ENCODE peak calls at places on chromosomes 3 and 15, in seven cellular contexts. One of them, this sample, is unnamed.

GRCh38 chr3:42780892-42781700 is 8.0 kb upstream of the CCDC13 start:
- DNase-seq in heart left ventricle: no peak
- DNase-seq in right atrium auricular region: peak
- DNase-seq in left ventricle myocardium inferior: no peak
- DNase-seq in suprapubic skin: no peak
- DNase-seq in upper lobe of right lung: no peak
- DNase-seq in CD8-positive, alpha-beta T cell: no peak
- DNase-seq in this sample: no peak

GRCh38 chr3:108127301-108127988 is 36.6 kb upstream of the CD47 start:
- DNase-seq in heart left ventricle: no peak
- DNase-seq in right atrium auricular region: no peak
- DNase-seq in left ventricle myocardium inferior: no peak
- DNase-seq in suprapubic skin: no peak
- DNase-seq in upper lobe of right lung: no peak
- DNase-seq in CD8-positive, alpha-beta T cell: peak
- DNase-seq in this sample: no peak

GRCh38 chr3:15708882-15709677 is 88.7 kb downstream of the ANKRD28 start:
- DNase-seq in heart left ventricle: no peak
- DNase-seq in right atrium auricular region: no peak
- DNase-seq in left ventricle myocardium inferior: no peak
- DNase-seq in suprapubic skin: no peak
- DNase-seq in upper lobe of right lung: no peak
- DNase-seq in CD8-positive, alpha-beta T cell: no peak
- DNase-seq in this sample: no peak

GRCh38 chr15:97081666-97082226 is 751.2 kb downstream of the NR2F2 start:
- DNase-seq in heart left ventricle: no peak
- DNase-seq in right atrium auricular region: no peak
- DNase-seq in left ventricle myocardium inferior: no peak
- DNase-seq in suprapubic skin: no peak
- DNase-seq in upper lobe of right lung: no peak
- DNase-seq in CD8-positive, alpha-beta T cell: no peak
- DNase-seq in this sample: no peak

GRCh38 chr15:82544431-82544830 is 4.2 kb upstream of the RPS17 start:
- DNase-seq in heart left ventricle: no peak
- DNase-seq in right atrium auricular region: no peak
- DNase-seq in left ventricle myocardium inferior: no peak
- DNase-seq in suprapubic skin: no peak
- DNase-seq in upper lobe of right lung: no peak
- DNase-seq in CD8-positive, alpha-beta T cell: no peak
- DNase-seq in this sample: peak

GRCh38 chr15:89677381-89677780 is 1.8 kb downstream of the PLIN1 start:
- DNase-seq in heart left ventricle: no peak
- DNase-seq in right atrium auricular region: no peak
- DNase-seq in left ventricle myocardium inferior: no peak
- DNase-seq in suprapubic skin: no peak
- DNase-seq in upper lobe of right lung: no peak
- DNase-seq in CD8-positive, alpha-beta T cell: no peak
- DNase-seq in this sample: peak

GRCh38 chr3:188152660-188153497 is 1.1 kb upstream of the LPP start:
- DNase-seq in heart left ventricle: no peak
- DNase-seq in right atrium auricular region: peak
- DNase-seq in left ventricle myocardium inferior: no peak
- DNase-seq in suprapubic skin: peak
- DNase-seq in upper lobe of right lung: peak
- DNase-seq in CD8-positive, alpha-beta T cell: peak
- DNase-seq in this sample: peak

GRCh38 chr3:139824864-139825263 is 110.1 kb upstream of the CLSTN2 start:
- DNase-seq in heart left ventricle: no peak
- DNase-seq in right atrium auricular region: no peak
- DNase-seq in left ventricle myocardium inferior: no peak
- DNase-seq in suprapubic skin: no peak
- DNase-seq in upper lobe of right lung: no peak
- DNase-seq in CD8-positive, alpha-beta T cell: no peak
- DNase-seq in this sample: no peak

GRCh38 chr3:99108508-99108907 is 207.0 kb upstream of the DCBLD2 start:
- DNase-seq in heart left ventricle: no peak
- DNase-seq in right atrium auricular region: no peak
- DNase-seq in left ventricle myocardium inferior: no peak
- DNase-seq in suprapubic skin: no peak
- DNase-seq in upper lobe of right lung: no peak
- DNase-seq in CD8-positive, alpha-beta T cell: no peak
- DNase-seq in this sample: no peak

GRCh38 chr15:90790057-90790456 is 72.9 kb downstream of the BLM start:
- DNase-seq in heart left ventricle: no peak
- DNase-seq in right atrium auricular region: no peak
- DNase-seq in left ventricle myocardium inferior: no peak
- DNase-seq in suprapubic skin: no peak
- DNase-seq in upper lobe of right lung: no peak
- DNase-seq in CD8-positive, alpha-beta T cell: no peak
- DNase-seq in this sample: no peak

GRCh38 chr3:187783098-187783497 is 37.8 kb upstream of the BCL6 start:
- DNase-seq in heart left ventricle: peak
- DNase-seq in right atrium auricular region: no peak
- DNase-seq in left ventricle myocardium inferior: peak
- DNase-seq in suprapubic skin: no peak
- DNase-seq in upper lobe of right lung: no peak
- DNase-seq in CD8-positive, alpha-beta T cell: no peak
- DNase-seq in this sample: no peak

GRCh38 chr3:120418866-120419490 is 31.8 kb downstream of the FSTL1 start:
- DNase-seq in heart left ventricle: peak
- DNase-seq in right atrium auricular region: no peak
- DNase-seq in left ventricle myocardium inferior: peak
- DNase-seq in suprapubic skin: no peak
- DNase-seq in upper lobe of right lung: peak
- DNase-seq in CD8-positive, alpha-beta T cell: no peak
- DNase-seq in this sample: no peak

GRCh38 chr3:115999001-115999400 is 375.7 kb downstream of the GAP43 start:
- DNase-seq in heart left ventricle: no peak
- DNase-seq in right atrium auricular region: no peak
- DNase-seq in left ventricle myocardium inferior: no peak
- DNase-seq in suprapubic skin: no peak
- DNase-seq in upper lobe of right lung: no peak
- DNase-seq in CD8-positive, alpha-beta T cell: no peak
- DNase-seq in this sample: no peak

GRCh38 chr3:125512135-125512920 is 7.7 kb downstream of the SNX4 start:
- DNase-seq in heart left ventricle: no peak
- DNase-seq in right atrium auricular region: no peak
- DNase-seq in left ventricle myocardium inferior: no peak
- DNase-seq in suprapubic skin: no peak
- DNase-seq in upper lobe of right lung: no peak
- DNase-seq in CD8-positive, alpha-beta T cell: no peak
- DNase-seq in this sample: no peak

GRCh38 chr3:44862221-44862637 is 517 bp downstream of the TMEM42 start:
- DNase-seq in heart left ventricle: no peak
- DNase-seq in right atrium auricular region: no peak
- DNase-seq in left ventricle myocardium inferior: no peak
- DNase-seq in suprapubic skin: no peak
- DNase-seq in upper lobe of right lung: no peak
- DNase-seq in CD8-positive, alpha-beta T cell: no peak
- DNase-seq in this sample: no peak

GRCh38 chr3:51673181-51673801 is 2.2 kb downstream of the TEX264 start:
- DNase-seq in heart left ventricle: no peak
- DNase-seq in right atrium auricular region: no peak
- DNase-seq in left ventricle myocardium inferior: peak
- DNase-seq in suprapubic skin: peak
- DNase-seq in upper lobe of right lung: peak
- DNase-seq in CD8-positive, alpha-beta T cell: no peak
- DNase-seq in this sample: no peak

GRCh38 chr15:45731331-45731730 is 96.5 kb downstream of the SQOR start:
- DNase-seq in heart left ventricle: no peak
- DNase-seq in right atrium auricular region: no peak
- DNase-seq in left ventricle myocardium inferior: no peak
- DNase-seq in suprapubic skin: no peak
- DNase-seq in upper lobe of right lung: no peak
- DNase-seq in CD8-positive, alpha-beta T cell: no peak
- DNase-seq in this sample: no peak

GRCh38 chr3:117955196-117955595 is 1079.5 kb downstream of the IGSF11 start:
- DNase-seq in heart left ventricle: no peak
- DNase-seq in right atrium auricular region: no peak
- DNase-seq in left ventricle myocardium inferior: no peak
- DNase-seq in suprapubic skin: no peak
- DNase-seq in upper lobe of right lung: no peak
- DNase-seq in CD8-positive, alpha-beta T cell: no peak
- DNase-seq in this sample: no peak

GRCh38 chr15:34721802-34722795 is 32.7 kb downstream of the GJD2 start:
- DNase-seq in heart left ventricle: peak
- DNase-seq in right atrium auricular region: peak
- DNase-seq in left ventricle myocardium inferior: peak
- DNase-seq in suprapubic skin: no peak
- DNase-seq in upper lobe of right lung: no peak
- DNase-seq in CD8-positive, alpha-beta T cell: no peak
- DNase-seq in this sample: peak
- H3K4me3 ChIP-seq in heart left ventricle: no peak
- H3K4me3 ChIP-seq in right atrium auricular region: peak
- H3K4me3 ChIP-seq in left ventricle myocardium inferior: peak
- H3K4me3 ChIP-seq in suprapubic skin: peak
- H3K4me3 ChIP-seq in upper lobe of right lung: peak
- H3K4me3 ChIP-seq in CD8-positive, alpha-beta T cell: no peak
- H3K4me3 ChIP-seq in this sample: peak

GRCh38 chr3:32977842-32978241 is 26.4 kb downstream of the CCR4 start:
- DNase-seq in heart left ventricle: no peak
- DNase-seq in right atrium auricular region: no peak
- DNase-seq in left ventricle myocardium inferior: no peak
- DNase-seq in suprapubic skin: no peak
- DNase-seq in upper lobe of right lung: no peak
- DNase-seq in CD8-positive, alpha-beta T cell: no peak
- DNase-seq in this sample: no peak
- H3K27ac ChIP-seq in heart left ventricle: no peak
- H3K27ac ChIP-seq in right atrium auricular region: no peak
- H3K27ac ChIP-seq in left ventricle myocardium inferior: no peak
- H3K27ac ChIP-seq in suprapubic skin: no peak
- H3K27ac ChIP-seq in upper lobe of right lung: no peak
- H3K27ac ChIP-seq in CD8-positive, alpha-beta T cell: no peak
- H3K27ac ChIP-seq in this sample: no peak

GRCh38 chr15:70265466-70265978 is 167.8 kb upstream of the TLE3 start:
- DNase-seq in heart left ventricle: no peak
- DNase-seq in right atrium auricular region: no peak
- DNase-seq in left ventricle myocardium inferior: no peak
- DNase-seq in suprapubic skin: no peak
- DNase-seq in upper lobe of right lung: no peak
- DNase-seq in CD8-positive, alpha-beta T cell: no peak
- DNase-seq in this sample: no peak
- TF ChIP-seq CTCF in heart left ventricle: no peak
- TF ChIP-seq CTCF in right atrium auricular region: peak
- TF ChIP-seq CTCF in left ventricle myocardium inferior: peak
- TF ChIP-seq CTCF in suprapubic skin: no peak
- TF ChIP-seq CTCF in upper lobe of right lung: peak
- TF ChIP-seq CTCF in CD8-positive, alpha-beta T cell: no peak
- TF ChIP-seq CTCF in this sample: no peak

GRCh38 chr15:76337739-76338554 is 1.4 kb downstream of the ISL2 start:
- DNase-seq in heart left ventricle: no peak
- DNase-seq in right atrium auricular region: no peak
- DNase-seq in left ventricle myocardium inferior: no peak
- DNase-seq in suprapubic skin: no peak
- DNase-seq in upper lobe of right lung: no peak
- DNase-seq in CD8-positive, alpha-beta T cell: no peak
- DNase-seq in this sample: no peak
- H3K4me3 ChIP-seq in heart left ventricle: no peak
- H3K4me3 ChIP-seq in right atrium auricular region: no peak
- H3K4me3 ChIP-seq in left ventricle myocardium inferior: peak
- H3K4me3 ChIP-seq in suprapubic skin: no peak
- H3K4me3 ChIP-seq in upper lobe of right lung: no peak
- H3K4me3 ChIP-seq in CD8-positive, alpha-beta T cell: no peak
- H3K4me3 ChIP-seq in this sample: peak

GRCh38 chr3:66430876-66431275 is 69.9 kb downstream of the LRIG1 start:
- DNase-seq in heart left ventricle: no peak
- DNase-seq in right atrium auricular region: no peak
- DNase-seq in left ventricle myocardium inferior: no peak
- DNase-seq in suprapubic skin: no peak
- DNase-seq in upper lobe of right lung: no peak
- DNase-seq in CD8-positive, alpha-beta T cell: no peak
- DNase-seq in this sample: no peak

GRCh38 chr3:66433522-66433782 is 67.4 kb downstream of the LRIG1 start:
- DNase-seq in heart left ventricle: no peak
- DNase-seq in right atrium auricular region: no peak
- DNase-seq in left ventricle myocardium inferior: no peak
- DNase-seq in suprapubic skin: no peak
- DNase-seq in upper lobe of right lung: no peak
- DNase-seq in CD8-positive, alpha-beta T cell: no peak
- DNase-seq in this sample: no peak

GRCh38 chr3:66431494-66431893 is 69.3 kb downstream of the LRIG1 start:
- DNase-seq in heart left ventricle: no peak
- DNase-seq in right atrium auricular region: no peak
- DNase-seq in left ventricle myocardium inferior: no peak
- DNase-seq in suprapubic skin: no peak
- DNase-seq in upper lobe of right lung: no peak
- DNase-seq in CD8-positive, alpha-beta T cell: no peak
- DNase-seq in this sample: no peak

GRCh38 chr3:66432767-66433521 is 67.9 kb downstream of the LRIG1 start:
- DNase-seq in heart left ventricle: no peak
- DNase-seq in right atrium auricular region: no peak
- DNase-seq in left ventricle myocardium inferior: no peak
- DNase-seq in suprapubic skin: no peak
- DNase-seq in upper lobe of right lung: no peak
- DNase-seq in CD8-positive, alpha-beta T cell: no peak
- DNase-seq in this sample: no peak

GRCh38 chr3:66432041-66432766 is 68.6 kb downstream of the LRIG1 start:
- DNase-seq in heart left ventricle: no peak
- DNase-seq in right atrium auricular region: no peak
- DNase-seq in left ventricle myocardium inferior: no peak
- DNase-seq in suprapubic skin: no peak
- DNase-seq in upper lobe of right lung: no peak
- DNase-seq in CD8-positive, alpha-beta T cell: no peak
- DNase-seq in this sample: no peak
- H3K27ac ChIP-seq in heart left ventricle: no peak
- H3K27ac ChIP-seq in right atrium auricular region: peak
- H3K27ac ChIP-seq in left ventricle myocardium inferior: peak
- H3K27ac ChIP-seq in suprapubic skin: no peak
- H3K27ac ChIP-seq in upper lobe of right lung: no peak
- H3K27ac ChIP-seq in CD8-positive, alpha-beta T cell: no peak
- H3K27ac ChIP-seq in this sample: no peak

This sample was measured in coronary artery.